ENCODE peak calls at places on chromosome 12, in ten cellular contexts. F, H, A, L, K, T, M, Q, S and Z are unnamed samples.

GRCh38 chr12:1496162-1496925 is 98.0 kb downstream of the FBXL14 start:
- DNase-seq in F (no peak), H (peak; percentile 82), A (no peak), L (no peak), K (no peak), T (no peak), M (no peak), Q (no peak), S (peak; percentile 29), Z (peak; percentile 89)

GRCh38 chr12:117792471-117792870 is 176.3 kb downstream of the KSR2 start:
- DNase-seq in F (no peak), H (no peak), A (no peak), L (no peak), K (no peak), T (no peak), M (no peak), Q (no peak), S (no peak), Z (no peak)

GRCh38 chr12:56948881-56949280 is 8.5 kb downstream of the RDH16 start:
- DNase-seq in F (no peak), H (no peak), A (no peak), L (no peak), K (no peak), T (no peak), M (no peak), Q (no peak), S (no peak), Z (no peak)

GRCh38 chr12:47393403-47393790 is 312.4 kb downstream of the RPAP3 start:
- DNase-seq in F (no peak), H (peak; percentile 75), A (no peak), L (no peak), K (no peak), T (no peak), M (no peak), Q (no peak), S (peak; percentile 63), Z (peak; percentile 73)

GRCh38 chr12:93011100-93011499 is 82.0 kb upstream of the EEA1 start:
- DNase-seq in F (no peak), H (no peak), A (no peak), L (no peak), K (no peak), T (no peak), M (no peak), Q (no peak), S (no peak), Z (no peak)

GRCh38 chr12:115172521-115172920 is 488.5 kb upstream of the TBX3 start:
- DNase-seq in F (peak; percentile 63), H (peak; percentile 89), A (no peak), L (no peak), K (no peak), T (no peak), M (no peak), Q (no peak), S (no peak), Z (peak; percentile 53)

GRCh38 chr12:91347686-91348085 is 165.1 kb upstream of the DCN start:
- DNase-seq in F (no peak), H (no peak), A (no peak), L (no peak), K (no peak), T (no peak), M (no peak), Q (no peak), S (no peak), Z (peak; percentile 92)

GRCh38 chr12:9736931-9737705 is 4.2 kb upstream of the CLECL1 start:
- DNase-seq in F (no peak), H (no peak), A (no peak), L (no peak), K (no peak), T (no peak), M (peak; percentile 86), Q (no peak), S (no peak), Z (no peak)

GRCh38 chr12:116266631-116267349 is 10.7 kb downstream of the MED13L start:
- DNase-seq in F (no peak), H (peak; percentile 35), A (no peak), L (no peak), K (no peak), T (no peak), M (no peak), Q (no peak), S (peak; percentile 31), Z (no peak)

GRCh38 chr12:91988076-91988475 is 157.6 kb downstream of the BTG1 start:
- DNase-seq in F (no peak), H (peak; percentile 66), A (peak; percentile 23), L (no peak), K (no peak), T (no peak), M (no peak), Q (no peak), S (peak; percentile 71), Z (no peak)

GRCh38 chr12:93784339-93785086 is 107.3 kb downstream of the CRADD start:
- DNase-seq in F (no peak), H (peak; percentile 71), A (peak; percentile 81), L (no peak), K (peak; percentile 89), T (no peak), M (no peak), Q (no peak), S (peak; percentile 77), Z (peak; percentile 64)

GRCh38 chr12:50527086-50527726 is 22.4 kb downstream of the DIP2B start:
- DNase-seq in F (no peak), H (no peak), A (no peak), L (peak; percentile 72), K (no peak), T (no peak), M (no peak), Q (no peak), S (no peak), Z (no peak)

GRCh38 chr12:6936642-6937480 is 6.8 kb upstream of the RNU7-1 start:
- DNase-seq in F (no peak), H (no peak), A (peak; percentile 38), L (peak; percentile 64), K (no peak), T (peak; percentile 72), M (peak; percentile 59), Q (no peak), S (no peak), Z (no peak)

GRCh38 chr12:6935551-6936377 is 7.9 kb upstream of the RNU7-1 start:
- DNase-seq in F (no peak), H (no peak), A (peak; percentile 29), L (no peak), K (no peak), T (no peak), M (no peak), Q (peak; percentile 40), S (no peak), Z (no peak)

GRCh38 chr12:6937481-6938352 is 5.9 kb upstream of the RNU7-1 start:
- DNase-seq in F (peak; percentile 84), H (peak; percentile 92), A (peak; percentile 95), L (peak; percentile 96), K (no peak), T (peak; percentile 96), M (peak; percentile 95), Q (peak; percentile 94), S (peak; percentile 94), Z (peak; percentile 91)

GRCh38 chr12:6935221-6935550 is 7.4 kb downstream of the ATN1 start:
- DNase-seq in F (no peak), H (no peak), A (no peak), L (no peak), K (no peak), T (no peak), M (no peak), Q (no peak), S (peak; percentile 54), Z (no peak)

DNA sequence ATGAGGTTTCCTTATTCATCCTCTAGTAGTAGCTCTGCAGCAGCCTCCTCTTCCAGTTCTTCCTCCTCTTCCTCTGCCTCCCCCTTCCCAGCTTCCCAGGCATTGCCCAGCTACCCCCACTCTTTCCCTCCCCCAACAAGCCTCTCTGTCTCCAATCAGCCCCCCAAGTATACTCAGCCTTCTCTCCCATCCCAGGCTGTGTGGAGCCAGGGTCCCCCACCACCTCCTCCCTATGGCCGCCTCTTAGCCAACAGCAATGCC is 7.3 kb upstream of the RNU7-1 start:
- DNase-seq in F (no peak), H (no peak), A (no peak), L (no peak), K (no peak), T (no peak), M (no peak), Q (no peak), S (no peak), Z (no peak)
- H3K4me3 ChIP-seq in F (no peak overlapping the region), H (no peak overlapping the region), A (no peak overlapping the region), L (no peak overlapping the region), K (no peak overlapping the region), T (peak overlapping the region; percentile 90), M (peak overlapping the region; percentile 76), Q (no peak overlapping the region), S (no peak overlapping the region), Z (no peak overlapping the region)

DNA sequence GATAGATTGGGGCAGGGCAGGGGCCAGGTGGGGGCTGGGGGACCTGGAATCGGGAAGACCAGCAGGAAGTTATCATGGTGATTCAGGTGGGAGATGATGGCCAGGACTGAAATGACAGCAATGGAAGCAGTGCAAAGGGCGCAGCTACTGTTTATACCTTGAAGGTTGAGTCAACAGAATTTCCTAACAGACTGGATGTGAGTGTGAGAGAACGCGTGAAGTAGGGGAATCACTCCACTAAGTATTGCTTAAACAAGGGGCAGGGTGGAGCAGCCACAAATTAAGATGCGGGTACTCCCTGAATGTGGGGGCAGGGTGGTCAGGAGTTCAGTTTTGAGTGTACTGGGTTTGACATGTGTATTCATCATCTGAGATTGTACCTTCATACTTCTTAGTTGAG is 45.1 kb downstream of the MYF5 start:
- DNase-seq in F (no peak), H (no peak), A (no peak), L (no peak), K (no peak), T (no peak), M (no peak), Q (no peak), S (no peak), Z (no peak)
- TF ChIP-seq CTCF in F (no peak), H (no peak), A (no peak), L (no peak), K (no peak), T (no peak), M (no peak), Q (no peak), S (no peak), Z (no peak)

GRCh38 chr12:119669744-119670472 is 2.0 kb downstream of the PRKAB1 start:
- DNase-seq in F (no peak), H (no peak), A (no peak), L (no peak), K (no peak), T (no peak), M (no peak), Q (peak; percentile 64), S (no peak), Z (no peak)
- H3K4me3 ChIP-seq in F (no peak overlapping the region), H (no peak overlapping the region), A (no peak overlapping the region), L (no peak overlapping the region), K (peak overlapping the region; percentile 81), T (peak overlapping the region; percentile 61), M (peak overlapping the region; percentile 45), Q (peak overlapping the region; percentile 67), S (no peak overlapping the region), Z (no peak overlapping the region)

DNA sequence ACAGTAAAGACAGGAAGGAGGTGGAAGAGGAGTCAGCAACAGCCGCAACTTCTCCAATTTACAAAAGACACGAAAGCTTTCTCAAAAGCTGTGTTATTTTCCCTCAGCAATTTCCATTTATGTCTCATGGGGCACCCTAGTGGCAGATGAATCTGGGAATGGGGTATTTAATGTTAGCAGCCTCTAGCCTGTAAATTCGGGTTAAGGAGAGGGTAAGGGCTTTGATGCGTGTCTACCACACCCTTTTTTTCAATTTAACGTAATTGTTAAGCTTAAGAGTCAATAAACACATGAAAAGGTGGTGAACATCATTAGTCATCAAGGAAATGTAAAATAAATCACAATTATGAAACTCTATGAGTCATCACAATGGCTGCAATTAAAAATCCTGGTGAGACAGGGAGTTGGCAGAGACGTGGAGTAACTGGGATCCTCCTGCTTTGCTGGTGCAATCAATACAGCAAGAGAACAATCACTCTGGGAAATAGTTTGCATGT is 986.4 kb downstream of the AACS start:
- DNase-seq in F (no peak), H (peak; percentile 95), A (peak; percentile 16), L (no peak), K (no peak), T (no peak), M (peak; percentile 53), Q (no peak), S (peak; percentile 19), Z (peak; percentile 6)
- TF ChIP-seq CTCF in F (no peak), H (peak; percentile 45), A (no peak), L (no peak), K (no peak), T (no peak), M (no peak), Q (no peak), S (no peak), Z (no peak)